ENCODE peak calls at places on chromosome 1, in seven cellular contexts. One of them, this sample, is unnamed.

GRCh38 chr1:204366759-204367158 is 7.0 kb upstream of the PLEKHA6 start:
- DNase-seq in NCI-H1417: no peak
- DNase-seq in iris pigment epithelial cell: no peak
- DNase-seq in progenitor cell of endocrine pancreas: no peak
- DNase-seq in C1 segment of cervical spinal cord: no peak
- DNase-seq in ureter: no peak
- DNase-seq in transverse colon: no peak
- DNase-seq in this sample: peak; percentile 38

GRCh38 chr1:181855380-181855779 is 206.1 kb downstream of the ZNF648 start:
- DNase-seq in progenitor cell of endocrine pancreas: no peak
- DNase-seq in C1 segment of cervical spinal cord: no peak
- DNase-seq in iris pigment epithelial cell: no peak
- DNase-seq in ureter: no peak
- DNase-seq in transverse colon: no peak
- DNase-seq in NCI-H1417: no peak
- DNase-seq in this sample: no peak

GRCh38 chr1:29457496-29458368 is 221.4 kb downstream of the PTPRU start:
- DNase-seq in transverse colon: no peak
- DNase-seq in C1 segment of cervical spinal cord: no peak
- DNase-seq in ureter: no peak
- DNase-seq in progenitor cell of endocrine pancreas: no peak
- DNase-seq in iris pigment epithelial cell: no peak
- DNase-seq in NCI-H1417: no peak
- DNase-seq in this sample: no peak

GRCh38 chr1:34113887-34114286 is 51.1 kb downstream of the CSMD2 start:
- DNase-seq in NCI-H1417: peak; percentile 20
- DNase-seq in ureter: no peak
- DNase-seq in progenitor cell of endocrine pancreas: no peak
- DNase-seq in iris pigment epithelial cell: peak; percentile 17
- DNase-seq in C1 segment of cervical spinal cord: no peak
- DNase-seq in transverse colon: no peak
- DNase-seq in this sample: peak; percentile 11

GRCh38 chr1:1451696-1452364 is 2.3 kb downstream of the ATAD3C start:
- DNase-seq in progenitor cell of endocrine pancreas: no peak
- DNase-seq in ureter: no peak
- DNase-seq in transverse colon: no peak
- DNase-seq in NCI-H1417: no peak
- DNase-seq in iris pigment epithelial cell: no peak
- DNase-seq in C1 segment of cervical spinal cord: no peak
- DNase-seq in this sample: no peak

GRCh38 chr1:100851726-100852125 is 42.9 kb downstream of the EXTL2 start:
- DNase-seq in progenitor cell of endocrine pancreas: no peak
- DNase-seq in NCI-H1417: no peak
- DNase-seq in transverse colon: no peak
- DNase-seq in iris pigment epithelial cell: no peak
- DNase-seq in ureter: no peak
- DNase-seq in C1 segment of cervical spinal cord: no peak
- DNase-seq in this sample: no peak

GRCh38 chr1:20322825-20323612 is 32.3 kb downstream of the VWA5B1 start:
- DNase-seq in C1 segment of cervical spinal cord: no peak
- DNase-seq in transverse colon: peak; percentile 19
- DNase-seq in progenitor cell of endocrine pancreas: no peak
- DNase-seq in iris pigment epithelial cell: peak; percentile 64
- DNase-seq in NCI-H1417: no peak
- DNase-seq in ureter: no peak
- DNase-seq in this sample: peak; percentile 61

GRCh38 chr1:118077331-118078055 is 107.5 kb downstream of the SPAG17 start:
- DNase-seq in C1 segment of cervical spinal cord: no peak
- DNase-seq in NCI-H1417: peak; percentile 24
- DNase-seq in transverse colon: no peak
- DNase-seq in ureter: no peak
- DNase-seq in progenitor cell of endocrine pancreas: no peak
- DNase-seq in iris pigment epithelial cell: peak; percentile 32
- DNase-seq in this sample: peak; percentile 56

GRCh38 chr1:84090447-84091244 is 53.4 kb upstream of the PRKACB start:
- DNase-seq in ureter: no peak
- DNase-seq in progenitor cell of endocrine pancreas: no peak
- DNase-seq in C1 segment of cervical spinal cord: no peak
- DNase-seq in iris pigment epithelial cell: no peak
- DNase-seq in NCI-H1417: no peak
- DNase-seq in transverse colon: no peak
- DNase-seq in this sample: peak; percentile 19

GRCh38 chr1:941588-942383 is 17.3 kb downstream of the NOC2L start:
- DNase-seq in iris pigment epithelial cell: peak; percentile 94
- DNase-seq in progenitor cell of endocrine pancreas: peak; percentile 53
- DNase-seq in transverse colon: peak; percentile 73
- DNase-seq in NCI-H1417: peak; percentile 89
- DNase-seq in ureter: peak; percentile 78
- DNase-seq in C1 segment of cervical spinal cord: peak; percentile 5
- DNase-seq in this sample: peak; percentile 78

GRCh38 chr1:147444381-147444780 is 96.9 kb upstream of the BCL9 start:
- DNase-seq in iris pigment epithelial cell: no peak
- DNase-seq in NCI-H1417: no peak
- DNase-seq in transverse colon: no peak
- DNase-seq in C1 segment of cervical spinal cord: no peak
- DNase-seq in progenitor cell of endocrine pancreas: no peak
- DNase-seq in ureter: no peak
- DNase-seq in this sample: no peak

GRCh38 chr1:154963643-154964042 is 2.1 kb upstream of the PYGO2 start:
- DNase-seq in ureter: no peak
- DNase-seq in iris pigment epithelial cell: no peak
- DNase-seq in transverse colon: no peak
- DNase-seq in C1 segment of cervical spinal cord: no peak
- DNase-seq in progenitor cell of endocrine pancreas: no peak
- DNase-seq in NCI-H1417: no peak
- DNase-seq in this sample: no peak

GRCh38 chr1:221775206-221775605 is 33.3 kb upstream of the DUSP10 start:
- DNase-seq in transverse colon: no peak
- DNase-seq in iris pigment epithelial cell: no peak
- DNase-seq in NCI-H1417: no peak
- DNase-seq in C1 segment of cervical spinal cord: no peak
- DNase-seq in ureter: no peak
- DNase-seq in progenitor cell of endocrine pancreas: no peak
- DNase-seq in this sample: no peak

GRCh38 chr1:54407957-54408700 is 1.9 kb upstream of the SSBP3 start:
- DNase-seq in C1 segment of cervical spinal cord: peak; percentile 5
- DNase-seq in NCI-H1417: no peak
- DNase-seq in transverse colon: no peak
- DNase-seq in iris pigment epithelial cell: peak; percentile 88
- DNase-seq in progenitor cell of endocrine pancreas: no peak
- DNase-seq in ureter: peak; percentile 55
- DNase-seq in this sample: peak; percentile 90

GRCh38 chr1:10667815-10668214 is 128.6 kb downstream of the CASZ1 start:
- DNase-seq in progenitor cell of endocrine pancreas: no peak
- DNase-seq in C1 segment of cervical spinal cord: no peak
- DNase-seq in transverse colon: no peak
- DNase-seq in NCI-H1417: no peak
- DNase-seq in ureter: no peak
- DNase-seq in iris pigment epithelial cell: no peak
- DNase-seq in this sample: no peak

GRCh38 chr1:11245904-11246726 is 16.2 kb downstream of the MTOR start:
- DNase-seq in NCI-H1417: no peak
- DNase-seq in iris pigment epithelial cell: no peak
- DNase-seq in C1 segment of cervical spinal cord: no peak
- DNase-seq in progenitor cell of endocrine pancreas: no peak
- DNase-seq in ureter: no peak
- DNase-seq in transverse colon: no peak
- DNase-seq in this sample: no peak

GRCh38 chr1:152806576-152806975 is at the start of gene LCE1C:
- DNase-seq in ureter: no peak
- DNase-seq in progenitor cell of endocrine pancreas: no peak
- DNase-seq in C1 segment of cervical spinal cord: no peak
- DNase-seq in iris pigment epithelial cell: no peak
- DNase-seq in transverse colon: no peak
- DNase-seq in NCI-H1417: no peak
- DNase-seq in this sample: no peak

GRCh38 chr1:204725821-204726448 is 40.4 kb upstream of the LRRN2 start:
- DNase-seq in ureter: peak; percentile 1
- DNase-seq in C1 segment of cervical spinal cord: no peak
- DNase-seq in NCI-H1417: no peak
- DNase-seq in transverse colon: no peak
- DNase-seq in iris pigment epithelial cell: no peak
- DNase-seq in progenitor cell of endocrine pancreas: no peak
- DNase-seq in this sample: no peak

GRCh38 chr1:218344814-218345672 is at the start of gene TGFB2:
- DNase-seq in progenitor cell of endocrine pancreas: no peak
- DNase-seq in ureter: peak; percentile 54
- DNase-seq in NCI-H1417: peak; percentile 43
- DNase-seq in iris pigment epithelial cell: peak; percentile 98
- DNase-seq in C1 segment of cervical spinal cord: peak; percentile 37
- DNase-seq in transverse colon: peak; percentile 21
- DNase-seq in this sample: peak; percentile 76

This sample was measured in ELR.